ENCODE peak calls at places on chromosomes 12 and 14, in seven cellular contexts. I is endothelial cell; L is HTR-8/SVneo; H is HFF-Myc; X is activated CD4-positive, alpha-beta T cell treated with anti-CD3 and anti-CD28 coated beads, Interleukin-2, amount 10 ng/mL, durations not matched to agents 24 days and 14 days; T is RPMI8226; E is tibial artery. K is an unnamed sample.

GRCh38 chr12:29593001-29593400 is 95.5 kb upstream of the OVCH1 start:
- DNase-seq in L (no peak), X (no peak), I (no peak), H (no peak), E (no peak), T (no peak), K (no peak)

GRCh38 chr12:106445053-106445452 is 87.5 kb downstream of the POLR3B start:
- DNase-seq in X (no peak), H (no peak), I (no peak), T (no peak), L (no peak), E (no peak), K (no peak)

GRCh38 chr14:41859336-41859735 is 252.7 kb downstream of the LRFN5 start:
- DNase-seq in I (no peak), T (no peak), E (no peak), L (no peak), X (no peak), H (no peak), K (no peak)

GRCh38 chr12:21429994-21430393 is 7.5 kb upstream of the PYROXD1 start:
- DNase-seq in X (no peak), E (no peak), I (no peak), T (no peak), H (no peak), L (no peak), K (no peak)

GRCh38 chr12:56260380-56260779 is 2.2 kb upstream of the ANKRD52 start:
- DNase-seq in E (no peak), X (no peak), L (no peak), H (no peak), I (no peak), T (no peak), K (no peak)

GRCh38 chr14:60094306-60094897 is 2.7 kb downstream of the PCNX4 start:
- DNase-seq in H (no peak), X (peak), I (peak), E (no peak), L (peak), T (no peak), K (no peak)

GRCh38 chr14:105582639-105583038 is 56.3 kb downstream of the TMEM121 start:
- DNase-seq in I (no peak), E (no peak), T (peak), L (no peak), X (no peak), H (no peak), K (no peak)

GRCh38 chr14:34678306-34678705 is 36.1 kb downstream of the CFL2 start:
- DNase-seq in L (no peak), T (no peak), I (no peak), E (no peak), X (no peak), H (no peak), K (no peak)

GRCh38 chr12:107464644-107465043 is 221.0 kb upstream of the PWP1 start:
- DNase-seq in I (no peak), X (no peak), E (no peak), L (no peak), H (no peak), T (no peak), K (no peak)

GRCh38 chr14:90398841-90399540 is 2.2 kb downstream of the CALM1 start:
- DNase-seq in L (no peak), H (no peak), T (no peak), X (no peak), I (no peak), E (no peak), K (no peak)

GRCh38 chr14:61130512-61131260 is 149.6 kb downstream of the SLC38A6 start:
- DNase-seq in L (no peak), X (no peak), E (no peak), I (no peak), H (no peak), T (no peak), K (no peak)

GRCh38 chr14:98694541-98694940 is 577.5 kb downstream of the BCL11B start:
- DNase-seq in X (peak), H (no peak), I (no peak), T (no peak), L (no peak), E (no peak), K (no peak)

K was measured in HCT116.